ENCODE peak calls at places on chromosomes 12 and 14, in eight cellular contexts. I is foreskin fibroblast, C is tibial artery, R is BE2C, H is upper lobe of right lung, T is neuronal stem cell, Q is mucosa of descending colon, W is brain microvascular endothelial cell. Y is an unnamed sample.

GRCh38 chr12:132117558-132117875 is 26.6 kb downstream of the DDX51 start:
- DNase-seq in I (no peak), C (no peak), R (peak; percentile 70), H (no peak), T (no peak), Q (no peak), W (no peak), Y (no peak)

GRCh38 chr12:107349008-107349747 is 255.8 kb upstream of the CRY1 start:
- DNase-seq in I (peak; percentile 56), C (no peak), R (no peak), H (no peak), T (no peak), Q (peak; percentile 76), W (peak; percentile 78), Y (no peak)

GRCh38 chr12:49013403-49013802 is 5.2 kb downstream of the PRKAG1 start:
- DNase-seq in I (no peak), C (no peak), R (no peak), H (no peak), T (no peak), Q (no peak), W (no peak), Y (no peak)

GRCh38 chr12:104998423-104999346 is 12.6 kb downstream of the NOPCHAP1 start:
- DNase-seq in I (no peak), C (no peak), R (peak; percentile 21), H (peak; percentile 71), T (no peak), Q (peak; percentile 60), W (no peak), Y (no peak)

GRCh38 chr12:98894412-98895085 is 249.5 kb downstream of the APAF1 start:
- DNase-seq in I (no peak), C (no peak), R (peak; percentile 14), H (no peak), T (no peak), Q (no peak), W (no peak), Y (no peak)

GRCh38 chr12:78088391-78088832 is 257.7 kb downstream of the NAV3 start:
- DNase-seq in I (no peak), C (no peak), R (no peak), H (no peak), T (no peak), Q (no peak), W (no peak), Y (no peak)

GRCh38 chr14:72714094-72714493 is 179.8 kb downstream of the DPF3 start:
- DNase-seq in I (no peak), C (no peak), R (no peak), H (peak; percentile 48), T (no peak), Q (no peak), W (no peak), Y (no peak)

GRCh38 chr12:66550626-66551025 is 128.2 kb downstream of the GRIP1 start:
- DNase-seq in I (no peak), C (no peak), R (no peak), H (no peak), T (no peak), Q (no peak), W (no peak), Y (no peak)

GRCh38 chr12:116524964-116525379 is 34.2 kb upstream of the MAP1LC3B2 start:
- DNase-seq in I (no peak), C (no peak), R (no peak), H (no peak), T (no peak), Q (no peak), W (no peak), Y (no peak)

GRCh38 chr12:53636641-53637040 is 10.5 kb upstream of the ATF7 start:
- DNase-seq in I (no peak), C (no peak), R (no peak), H (no peak), T (no peak), Q (no peak), W (no peak), Y (no peak)

GRCh38 chr14:61140872-61141271 is 140.3 kb downstream of the TMEM30B start:
- DNase-seq in I (peak; percentile 84), C (no peak), R (no peak), H (no peak), T (no peak), Q (no peak), W (peak; percentile 88), Y (no peak)

GRCh38 chr12:46774011-46774633 is 51.7 kb downstream of the SLC38A4 start:
- DNase-seq in I (peak; percentile 44), C (no peak), R (no peak), H (no peak), T (no peak), Q (no peak), W (no peak), Y (no peak)

GRCh38 chr12:11756022-11756421 is 106.5 kb downstream of the ETV6 start:
- DNase-seq in I (no peak), C (no peak), R (no peak), H (no peak), T (no peak), Q (no peak), W (no peak), Y (no peak)

GRCh38 chr12:106030210-106031175 is 108.3 kb downstream of the NUAK1 start:
- DNase-seq in I (peak; percentile 64), C (no peak), R (no peak), H (no peak), T (no peak), Q (no peak), W (peak; percentile 98), Y (no peak)

GRCh38 chr12:6318440-6318879 is 8.0 kb downstream of the PLEKHG6 start:
- DNase-seq in I (no peak), C (no peak), R (no peak), H (no peak), T (no peak), Q (no peak), W (no peak), Y (no peak)

GRCh38 chr12:19397534-19397933 is 41.8 kb upstream of the AEBP2 start:
- DNase-seq in I (no peak), C (no peak), R (no peak), H (no peak), T (no peak), Q (no peak), W (no peak), Y (no peak)

GRCh38 chr12:51174501-51174900 is 1.6 kb upstream of the TFCP2 start:
- DNase-seq in I (no peak), C (no peak), R (no peak), H (no peak), T (no peak), Q (no peak), W (no peak), Y (no peak)

GRCh38 chr12:10771132-10771733 is 31.2 kb downstream of the TAS2R7 start:
- DNase-seq in I (peak; percentile 14), C (no peak), R (no peak), H (no peak), T (peak; percentile 4), Q (no peak), W (peak; percentile 18), Y (peak; percentile 39)

GRCh38 chr14:57412341-57412740 is 22.0 kb downstream of the NAA30 start:
- DNase-seq in I (no peak), C (no peak), R (no peak), H (no peak), T (no peak), Q (no peak), W (no peak), Y (no peak)

GRCh38 chr12:591571-592505 is 71.4 kb downstream of the NINJ2 start:
- DNase-seq in I (no peak), C (no peak), R (peak; percentile 97), H (no peak), T (no peak), Q (no peak), W (no peak), Y (no peak)

GRCh38 chr12:6336079-6336858 is 5.6 kb downstream of the TNFRSF1A start:
- DNase-seq in I (peak; percentile 99), C (peak; percentile 97), R (peak; percentile 93), H (peak; percentile 97), T (peak; percentile 89), Q (peak; percentile 90), W (peak; percentile 97), Y (peak; percentile 50)

DNA sequence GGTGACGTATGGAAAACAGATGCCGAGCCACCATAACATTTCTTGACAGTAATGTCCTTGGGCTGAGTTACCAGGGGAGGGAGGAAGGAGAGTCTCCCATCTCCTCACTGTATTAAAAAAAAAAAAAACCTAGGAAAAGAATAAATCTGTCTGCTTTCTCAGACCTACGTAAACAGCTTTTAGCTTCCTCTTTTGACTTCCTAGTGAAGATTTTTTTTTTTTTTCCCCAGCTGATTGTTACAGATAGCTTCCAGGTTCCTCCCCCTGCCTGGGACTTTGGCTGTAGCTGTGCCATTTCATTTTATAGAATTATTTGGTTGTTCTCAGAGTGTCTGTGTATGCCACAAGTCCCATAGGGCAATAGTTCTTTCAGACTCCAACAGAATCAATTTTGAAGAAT is 23.0 kb upstream of the GNS start:
- DNase-seq in I (no peak), C (no peak), R (no peak), H (no peak), T (no peak), Q (no peak), W (no peak), Y (no peak)
- H3K4me3 ChIP-seq in I (no peak overlapping the region), C (peak overlapping the region; percentile 49), R (no peak overlapping the region), H (peak overlapping the region; percentile 61), T (no peak overlapping the region), Q (no peak overlapping the region), W (no peak overlapping the region), Y (peak overlapping the region; percentile 74)

DNA sequence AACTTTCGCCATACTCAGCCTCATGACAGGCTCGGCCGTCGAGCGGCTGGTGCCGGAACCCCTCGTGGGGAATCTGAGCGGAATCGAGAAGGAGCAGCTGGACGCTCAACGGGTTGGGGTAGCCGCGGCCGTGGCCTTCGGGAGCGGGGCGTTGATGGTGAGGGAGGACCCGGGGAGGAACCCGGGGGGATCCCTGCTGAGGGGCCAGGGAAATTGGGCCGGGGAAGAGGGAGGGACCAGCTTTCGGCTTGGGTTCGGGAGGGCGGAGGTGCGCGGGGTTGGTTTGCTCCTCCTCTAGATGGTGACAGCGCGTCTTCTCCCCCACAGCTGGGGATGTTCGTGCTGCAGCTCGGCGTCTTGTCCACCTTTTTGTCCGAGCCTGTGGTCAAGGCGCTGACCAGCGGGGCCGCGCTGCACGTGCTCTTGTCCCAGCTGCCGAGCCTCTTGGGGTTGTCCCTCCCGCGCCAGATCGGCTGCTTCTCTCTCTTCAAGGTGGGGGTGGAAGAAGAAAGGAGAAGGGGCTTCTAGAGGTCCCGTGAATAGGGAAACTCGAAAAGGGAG is 9.8 kb downstream of the ARHGEF25 start:
- DNase-seq in I (no peak), C (no peak), R (no peak), H (no peak), T (no peak), Q (no peak), W (no peak), Y (no peak)
- H3K4me3 ChIP-seq in I (peak overlapping the region; percentile 37), C (peak overlapping the region; percentile 33), R (peak overlapping the region; percentile 45), H (peak overlapping the region; percentile 34), T (no peak overlapping the region), Q (no peak overlapping the region), W (peak overlapping the region; percentile 40), Y (no peak overlapping the region)

DNA sequence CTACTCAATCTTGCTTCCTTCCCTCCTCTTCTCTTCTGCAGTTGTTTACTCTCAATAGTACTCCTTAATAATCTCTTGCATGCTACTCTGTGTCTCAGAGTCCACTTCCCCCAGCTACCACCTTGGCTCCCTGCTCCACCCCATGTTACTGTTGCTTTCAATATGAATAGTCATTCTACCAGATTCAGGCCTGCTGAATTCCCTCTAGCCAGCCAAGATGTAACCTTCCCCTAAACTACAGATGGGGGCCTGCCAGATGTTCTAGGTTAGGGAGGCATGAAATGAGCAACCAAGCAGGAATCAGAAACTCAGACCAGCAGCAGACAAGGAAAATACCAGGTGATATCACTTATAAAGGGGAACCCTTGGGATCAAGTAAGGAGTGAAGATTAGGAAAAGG is 392.1 kb upstream of the DDHD1 start:
- DNase-seq in I (no peak), C (no peak), R (no peak), H (no peak), T (no peak), Q (no peak), W (no peak), Y (no peak)
- H3K4me3 ChIP-seq in I (no peak overlapping the region), C (no peak overlapping the region), R (no peak overlapping the region), H (no peak overlapping the region), T (no peak overlapping the region), Q (no peak overlapping the region), W (no peak overlapping the region), Y (no peak overlapping the region)

GRCh38 chr12:63846249-63846967 is 1.9 kb downstream of the SRGAP1 start:
- DNase-seq in I (no peak), C (no peak), R (peak; percentile 38), H (no peak), T (no peak), Q (no peak), W (no peak), Y (no peak)
- H3K4me3 ChIP-seq in I (peak overlapping the region; percentile 63), C (no peak overlapping the region), R (peak overlapping the region; percentile 100), H (peak overlapping the region; percentile 86), T (peak overlapping the region; percentile 77), Q (no peak overlapping the region), W (peak overlapping the region; percentile 96), Y (peak overlapping the region; percentile 90)

Y was measured in SK-N-MC.